ENCODE peak calls at places on chromosomes 13 and 19, in five cellular contexts. B is neural progenitor cell, F is uterus, K is psoas muscle, O is AG04450. A is an unnamed sample.

GRCh38 chr13:112444416-112445399 is 68.6 kb downstream of the SPACA7 start:
- DNase-seq in B (no peak), F (no peak), K (no peak), O (no peak), A (peak)

GRCh38 chr19:33242129-33242528 is 16.5 kb upstream of the SLC7A10 start:
- DNase-seq in B (no peak), F (no peak), K (no peak), O (no peak), A (no peak)

GRCh38 chr13:97279913-97280312 is 57.8 kb downstream of the MBNL2 start:
- DNase-seq in B (no peak), F (no peak), K (no peak), O (no peak), A (no peak)

GRCh38 chr19:43928820-43929219 is 6.3 kb downstream of the ZNF45 start:
- DNase-seq in B (no peak), F (no peak), K (no peak), O (no peak), A (no peak)

GRCh38 chr13:92136449-92137180 is 738.2 kb downstream of the GPC5 start:
- DNase-seq in B (no peak), F (no peak), K (no peak), O (no peak), A (no peak)

GRCh38 chr19:10412257-10412977 is 7.9 kb upstream of the PDE4A start:
- DNase-seq in B (no peak), F (no peak), K (no peak), O (no peak), A (no peak)

GRCh38 chr19:14061751-14062557 is at the start of gene PALM3:
- DNase-seq in B (no peak), F (no peak), K (no peak), O (no peak), A (no peak)

GRCh38 chr19:54554006-54554405 is 19.6 kb upstream of the LILRA2 start:
- DNase-seq in B (no peak), F (no peak), K (no peak), O (no peak), A (no peak)

GRCh38 chr19:46201413-46202310 is 27.9 kb upstream of the IGFL1 start:
- DNase-seq in B (no peak), F (no peak), K (peak), O (no peak), A (no peak)

GRCh38 chr13:38415233-38415632 is 65.6 kb downstream of the UFM1 start:
- DNase-seq in B (no peak), F (no peak), K (no peak), O (no peak), A (no peak)

GRCh38 chr19:5789886-5790572 is 934 bp downstream of the DUS3L start:
- DNase-seq in B (no peak), F (no peak), K (no peak), O (no peak), A (no peak)

GRCh38 chr19:16141043-16141442 is 2.4 kb upstream of the HSH2D start:
- DNase-seq in B (no peak), F (no peak), K (no peak), O (no peak), A (no peak)

GRCh38 chr13:106455777-106456176 is 79.7 kb downstream of the EFNB2 start:
- DNase-seq in B (no peak), F (no peak), K (no peak), O (no peak), A (no peak)

DNA sequence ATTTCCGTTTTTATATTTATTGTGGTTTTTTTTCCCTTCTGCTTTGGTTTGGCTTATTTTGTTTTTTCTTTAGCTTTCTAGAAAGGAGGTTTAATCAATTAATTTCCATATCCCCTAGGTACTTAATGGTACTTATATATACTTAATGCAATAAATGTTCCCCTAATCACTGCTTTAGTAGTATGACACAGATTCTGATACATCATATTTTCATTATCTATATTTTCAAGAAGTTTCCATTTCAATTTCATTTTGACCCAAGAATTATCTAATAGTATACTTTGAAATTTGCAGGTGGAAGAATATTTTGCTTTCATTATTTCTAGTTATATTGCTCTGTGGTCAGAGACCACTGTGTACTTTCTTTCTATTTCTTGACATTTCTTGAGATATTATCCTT is 66.6 kb upstream of the STK24 start:
- DNase-seq in B (no peak), F (no peak), K (no peak), O (no peak), A (no peak)
- TF ChIP-seq CTCF in B (no peak), F (no peak), K (no peak), O (no peak), A (no peak)

DNA sequence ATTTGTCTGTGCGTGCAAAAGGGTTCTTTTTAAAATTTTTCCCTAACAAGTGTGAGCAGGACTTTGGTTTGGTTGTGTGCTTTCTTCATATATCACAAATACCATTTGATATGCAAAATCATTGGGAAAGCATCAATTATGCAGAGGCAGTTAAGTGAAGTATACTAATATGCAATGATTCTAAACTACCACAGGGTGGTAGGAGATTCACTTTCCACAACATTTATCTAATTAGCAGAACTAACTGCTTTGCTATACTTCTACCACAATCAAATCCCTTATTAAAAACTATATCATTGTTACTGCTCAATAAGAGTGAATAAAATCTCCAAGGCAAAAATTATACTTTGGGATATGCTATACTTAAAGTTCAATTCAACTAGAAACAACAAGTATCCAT is 2738.9 kb upstream of the PCDH20 start:
- DNase-seq in B (no peak), F (no peak), K (no peak), O (no peak), A (no peak)
- TF ChIP-seq CTCF in B (peak), F (no peak), K (no peak), O (peak), A (no peak)

DNA sequence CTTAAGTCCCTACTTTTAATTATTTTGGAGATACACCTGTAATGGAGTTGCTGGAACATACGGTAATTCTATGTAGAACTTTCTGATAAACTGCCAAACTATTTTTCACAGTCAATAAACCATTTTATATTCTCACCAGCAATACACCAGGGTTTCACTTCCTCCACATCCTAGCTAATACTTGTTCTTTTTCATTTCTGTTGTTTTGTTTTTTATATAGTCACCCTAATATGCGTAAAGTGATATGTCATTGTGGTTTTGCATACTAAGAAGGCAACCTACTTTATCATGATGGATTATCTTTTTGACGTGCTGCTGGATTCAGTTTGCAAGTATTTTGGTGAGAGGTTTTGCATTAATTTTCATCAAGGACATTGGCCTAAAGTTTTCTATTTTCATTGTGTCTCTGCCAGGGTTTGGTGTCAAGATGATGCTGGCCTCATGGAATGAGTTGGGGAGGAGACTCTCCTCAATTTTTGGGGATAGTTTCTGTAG is 1384.1 kb downstream of the UQCRFS1 start:
- DNase-seq in B (no peak), F (no peak), K (no peak), O (no peak), A (no peak)
- TF ChIP-seq CTCF in B (no peak), F (no peak), K (no peak), O (no peak), A (no peak)

GRCh38 chr13:62014299-62014698 is 598.6 kb upstream of the PCDH20 start:
- DNase-seq in B (no peak), F (no peak), K (no peak), O (no peak), A (no peak)
- TF ChIP-seq CTCF in B (peak), F (no peak), K (peak), O (no peak), A (no peak)

GRCh38 chr13:47588676-47589075 is 412.4 kb downstream of the SUCLA2 start:
- DNase-seq in B (no peak), F (no peak), K (no peak), O (no peak), A (no peak)
- TF ChIP-seq CTCF in B (peak), F (no peak), K (peak), O (no peak), A (no peak)

GRCh38 chr19:2044709-2045500 is 6.1 kb downstream of the MKNK2 start:
- DNase-seq in B (no peak), F (peak), K (no peak), O (no peak), A (no peak)

GRCh38 chr19:2042485-2043268 is 8.4 kb downstream of the MKNK2 start:
- DNase-seq in B (peak), F (peak), K (peak), O (no peak), A (no peak)

GRCh38 chr19:2045501-2046045 is 5.5 kb downstream of the MKNK2 start:
- DNase-seq in B (no peak), F (no peak), K (peak), O (no peak), A (no peak)

GRCh38 chr19:2043269-2043641 is 7.8 kb downstream of the MKNK2 start:
- DNase-seq in B (peak), F (peak), K (no peak), O (no peak), A (no peak)

GRCh38 chr19:2043864-2044708 is 7.0 kb downstream of the MKNK2 start:
- DNase-seq in B (peak), F (peak), K (peak), O (no peak), A (no peak)
- TF ChIP-seq CTCF in B (no peak), F (no peak), K (no peak), O (no peak), A (no peak)

DNA sequence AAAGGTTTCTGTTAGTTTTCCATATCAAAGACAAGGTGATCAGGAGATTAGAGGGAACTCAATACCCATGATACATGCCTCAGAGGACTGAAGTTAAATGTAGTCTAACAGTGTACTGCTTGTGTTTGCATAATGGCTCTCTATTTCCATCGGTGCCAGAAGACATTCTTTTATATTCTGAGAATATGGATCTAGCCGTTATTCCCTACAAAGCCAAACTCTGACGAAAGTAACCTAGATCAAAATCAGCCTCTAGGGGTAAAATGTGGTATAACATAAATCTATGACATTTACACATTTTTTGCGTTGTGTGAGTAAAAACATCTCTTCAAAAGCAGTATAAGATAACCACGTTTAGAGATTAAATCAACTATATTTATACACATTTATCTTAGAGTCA is 2232.7 kb downstream of the PCDH9 start:
- DNase-seq in B (no peak), F (no peak), K (no peak), O (no peak), A (no peak)
- TF ChIP-seq CTCF in B (peak), F (no peak), K (no peak), O (peak), A (no peak)

DNA sequence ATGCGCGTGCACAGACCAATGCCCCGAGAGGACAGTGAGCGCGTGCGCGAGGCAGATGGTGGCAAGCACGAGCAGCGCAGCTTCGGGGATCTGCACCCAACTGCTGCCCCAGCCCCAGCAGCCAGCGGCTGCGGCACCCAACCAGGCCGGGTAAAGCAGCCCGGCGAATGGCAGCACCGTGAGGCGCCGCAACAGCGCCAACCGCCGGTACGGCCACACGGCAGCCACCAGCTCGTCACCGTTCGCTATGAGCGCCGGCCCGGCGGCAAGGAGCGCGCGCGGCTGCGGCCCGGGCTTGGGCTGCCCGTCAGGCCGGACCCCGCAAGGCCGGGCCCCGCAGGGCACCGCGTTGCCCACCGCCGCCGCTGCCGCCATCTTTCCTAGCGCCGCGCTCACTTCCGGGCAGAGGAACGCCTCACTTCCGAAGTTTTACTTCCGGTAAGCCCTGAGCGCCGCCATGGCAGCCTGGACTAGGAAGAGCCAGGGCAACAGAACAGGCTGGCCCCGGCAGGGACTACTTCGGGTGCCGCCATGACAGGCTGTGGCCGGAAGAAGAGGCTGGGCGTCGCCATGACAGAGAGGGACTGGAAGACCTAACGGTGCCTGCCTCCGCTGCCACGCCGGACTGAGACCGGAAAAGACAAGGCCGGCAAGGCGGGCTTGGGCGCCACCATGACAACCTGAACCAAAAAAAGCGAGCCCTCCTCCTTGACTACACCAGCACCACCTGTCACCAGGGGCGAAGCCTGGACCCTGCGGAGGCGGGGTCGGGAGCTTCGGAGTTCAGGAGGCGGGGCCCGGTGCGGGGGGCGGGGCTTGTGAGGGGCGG is at the start of gene ATP13A1:
- DNase-seq in B (peak), F (peak), K (peak), O (peak), A (peak)
- TF ChIP-seq CTCF in B (peak), F (peak), K (peak), O (no peak), A (no peak)

GRCh38 chr19:51398096-51398704 is 7.8 kb upstream of the C19orf84 start:
- DNase-seq in B (peak), F (no peak), K (no peak), O (no peak), A (no peak)
- TF ChIP-seq CTCF in B (peak), F (peak), K (peak), O (peak), A (peak)